ENCODE peak calls at places on chromosomes 5 and 9, in nine cellular contexts. S is activated naive CD8-positive, alpha-beta T cell treated with anti-CD3 and anti-CD28 coated beads, Interleukin-2, amount 50 U/mL, for 24 hours; F is GDM1; T is C1 segment of cervical spinal cord; H is GM10248; L is stimulated activated CD8-positive, alpha-beta memory T cell treated with anti-CD3 and anti-CD28 coated beads, Interleukin-7, amount 100 ng/mL, for 1 hour; R is GM06990; M is posterior cingulate gyrus; U is GM04504. N is an unnamed sample.

GRCh38 chr9:4959028-4959427 is 26.0 kb upstream of the JAK2 start:
- DNase-seq in U (no peak), T (no peak), H (no peak), R (no peak), F (no peak), S (no peak), M (no peak), L (no peak), N (no peak)

GRCh38 chr5:42013561-42013960 is 88.5 kb downstream of the FBXO4 start:
- DNase-seq in U (no peak), R (no peak), S (no peak), M (no peak), F (no peak), L (no peak), H (no peak), T (no peak), N (no peak)

GRCh38 chr5:30850871-30851270 is 342.6 kb upstream of the CDH6 start:
- DNase-seq in M (no peak), U (no peak), R (no peak), S (no peak), H (no peak), L (no peak), T (no peak), F (no peak), N (no peak)

GRCh38 chr9:79572891-79573696 is 1.3 kb downstream of the TLE4 start:
- DNase-seq in M (peak; percentile 47), F (no peak), L (peak; percentile 44), U (no peak), S (peak; percentile 65), H (peak; percentile 45), T (peak; percentile 53), R (peak; percentile 64), N (peak; percentile 66)

GRCh38 chr9:124934290-124934689 is 6.6 kb downstream of the GOLGA1 start:
- DNase-seq in R (no peak), U (peak; percentile 44), F (no peak), H (peak; percentile 22), T (no peak), S (no peak), L (no peak), M (no peak), N (no peak)

GRCh38 chr9:115006660-115007059 is 76.3 kb upstream of the TNFSF8 start:
- DNase-seq in H (no peak), L (no peak), T (no peak), S (no peak), F (no peak), U (peak; percentile 95), R (no peak), M (peak; percentile 13), N (no peak)

GRCh38 chr9:136848393-136849037 is 694 bp upstream of the PHPT1 start:
- DNase-seq in T (no peak), R (no peak), M (peak; percentile 39), L (no peak), H (peak; percentile 71), S (no peak), F (no peak), U (no peak), N (peak; percentile 83)

GRCh38 chr9:88905506-88905905 is 85.8 kb upstream of the S1PR3 start:
- DNase-seq in F (no peak), U (no peak), S (no peak), H (no peak), L (no peak), R (no peak), T (no peak), M (no peak), N (no peak)